ENCODE peak calls at places on chromosomes 6 and 20, in six cellular contexts. U is neuronal stem cell, A is AG10803, E is fibroblast of gingiva, C is progenitor cell of endocrine pancreas, R is HuH-7.5. S is an unnamed sample.

GRCh38 chr6:1821188-1822183 is 211.8 kb downstream of the FOXC1 start:
- DNase-seq in U (no peak), A (peak), E (peak), C (no peak), R (no peak), S (no peak)

GRCh38 chr20:24762371-24762770 is 186.7 kb upstream of the CST7 start:
- DNase-seq in U (no peak), A (no peak), E (no peak), C (peak), R (no peak), S (peak)

GRCh38 chr6:55511124-55511820 is 67.7 kb downstream of the HMGCLL1 start:
- DNase-seq in U (no peak), A (no peak), E (no peak), C (no peak), R (no peak), S (no peak)

GRCh38 chr6:111646942-111647341 is 41.3 kb upstream of the TRAF3IP2 start:
- DNase-seq in U (no peak), A (peak), E (peak), C (no peak), R (no peak), S (no peak)

GRCh38 chr6:22570185-22570551 is 802 bp downstream of the HDGFL1 start:
- DNase-seq in U (no peak), A (no peak), E (no peak), C (no peak), R (no peak), S (no peak)

GRCh38 chr6:33446356-33446755 is 8.0 kb upstream of the ZBTB9 start:
- DNase-seq in U (no peak), A (no peak), E (no peak), C (no peak), R (no peak), S (no peak)

GRCh38 chr6:100493206-100493888 is 28.6 kb upstream of the SIM1 start:
- DNase-seq in U (no peak), A (no peak), E (no peak), C (no peak), R (no peak), S (no peak)

GRCh38 chr6:16698163-16698533 is 63.1 kb downstream of the ATXN1 start:
- DNase-seq in U (no peak), A (no peak), E (no peak), C (no peak), R (no peak), S (no peak)

GRCh38 chr6:136696238-136696637 is 96.0 kb downstream of the MAP3K5 start:
- DNase-seq in U (no peak), A (peak), E (peak), C (no peak), R (no peak), S (no peak)

GRCh38 chr20:45070932-45071632 is 29.8 kb downstream of the KCNS1 start:
- DNase-seq in U (no peak), A (no peak), E (peak), C (no peak), R (no peak), S (no peak)

GRCh38 chr6:124977067-124977908 is 15.1 kb downstream of the RNF217 start:
- DNase-seq in U (no peak), A (peak), E (no peak), C (no peak), R (no peak), S (no peak)

GRCh38 chr20:57957397-57958049 is 247.7 kb upstream of the PMEPA1 start:
- DNase-seq in U (no peak), A (peak), E (no peak), C (no peak), R (no peak), S (no peak)

GRCh38 chr6:33633462-33634158 is 12.5 kb downstream of the ITPR3 start:
- DNase-seq in U (no peak), A (peak), E (peak), C (no peak), R (peak), S (peak)

GRCh38 chr6:57134954-57135353 is 37.2 kb upstream of the BAG2 start:
- DNase-seq in U (no peak), A (no peak), E (no peak), C (no peak), R (no peak), S (no peak)

GRCh38 chr6:28336284-28337024 is 506 bp upstream of the ZSCAN31 start:
- DNase-seq in U (no peak), A (peak), E (peak), C (no peak), R (no peak), S (no peak)

GRCh38 chr6:13068558-13069210 is 259.7 kb downstream of the TBC1D7 start:
- DNase-seq in U (no peak), A (peak), E (no peak), C (no peak), R (no peak), S (no peak)

GRCh38 chr6:128558924-128559323 is 38.5 kb upstream of the PTPRK start:
- DNase-seq in U (no peak), A (no peak), E (no peak), C (no peak), R (no peak), S (no peak)

GRCh38 chr20:38633577-38634093 is 32.0 kb downstream of the ARHGAP40 start:
- DNase-seq in U (peak), A (peak), E (peak), C (peak), R (peak), S (peak)

GRCh38 chr6:390914-391558 is 516 bp upstream of the IRF4 start:
- DNase-seq in U (peak), A (no peak), E (no peak), C (no peak), R (no peak), S (peak)

GRCh38 chr6:168837231-168837903 is 396.4 kb downstream of the SMOC2 start:
- DNase-seq in U (no peak), A (no peak), E (no peak), C (no peak), R (no peak), S (no peak)

GRCh38 chr6:18823782-18824386 is 436.7 kb downstream of the RNF144B start:
- DNase-seq in U (no peak), A (peak), E (no peak), C (no peak), R (no peak), S (peak)

GRCh38 chr6:138417493-138418117 is 13.6 kb downstream of the HEBP2 start:
- DNase-seq in U (no peak), A (no peak), E (no peak), C (no peak), R (no peak), S (peak)

GRCh38 chr20:35315199-35316020 is 23.2 kb upstream of the FAM83C start:
- DNase-seq in U (no peak), A (peak), E (peak), C (no peak), R (no peak), S (no peak)

GRCh38 chr6:157025459-157025858 is 248.3 kb downstream of the ARID1B start:
- DNase-seq in U (no peak), A (no peak), E (no peak), C (no peak), R (no peak), S (no peak)

GRCh38 chr6:126302191-126302590 is 37.7 kb upstream of the CENPW start:
- DNase-seq in U (no peak), A (no peak), E (no peak), C (no peak), R (no peak), S (no peak)

GRCh38 chr20:46803446-46804020 is 91.1 kb upstream of the EYA2 start:
- DNase-seq in U (no peak), A (no peak), E (no peak), C (no peak), R (no peak), S (no peak)

GRCh38 chr6:14763139-14763538 is 482.7 kb upstream of the JARID2 start:
- DNase-seq in U (no peak), A (peak), E (peak), C (no peak), R (no peak), S (no peak)

S was measured in ecto neural progenitor cell.